ENCODE peak calls at places on chromosomes 12 and 14, in six cellular contexts. H is stomach, Y is A549, V is IMR-90, J is K562, Z is upper lobe of left lung. X is an unnamed sample.

GRCh38 chr14:78611796-78612571 is 441.8 kb downstream of the NRXN3 start:
- DNase-seq in Z (no peak), Y (no peak), J (no peak), V (no peak), H (no peak), X (no peak)

GRCh38 chr12:92506460-92506859 is 196.3 kb upstream of the PLEKHG7 start:
- DNase-seq in V (no peak), J (no peak), Z (no peak), H (no peak), Y (no peak), X (no peak)

GRCh38 chr12:107296681-107297086 is 203.3 kb upstream of the CRY1 start:
- DNase-seq in H (no peak), V (no peak), Z (no peak), J (no peak), Y (peak; percentile 69), X (no peak)

GRCh38 chr12:122853582-122854245 is 18.5 kb downstream of the HIP1R start:
- DNase-seq in Y (no peak), J (no peak), Z (no peak), V (no peak), H (no peak), X (no peak)

GRCh38 chr12:132453361-132454133 is 36.4 kb upstream of the FBRSL1 start:
- DNase-seq in Z (no peak), H (no peak), V (peak; percentile 44), Y (no peak), J (no peak), X (no peak)

GRCh38 chr14:63949696-63950095 is 96.9 kb downstream of the SYNE2 start:
- DNase-seq in H (no peak), V (peak; percentile 65), Y (no peak), Z (no peak), J (no peak), X (no peak)

GRCh38 chr14:101332281-101332680 is 229.0 kb upstream of the DIO3 start:
- DNase-seq in Y (no peak), Z (no peak), V (no peak), J (no peak), H (no peak), X (no peak)

GRCh38 chr12:49138587-49138986 is 7.4 kb upstream of the TUBA1B start:
- DNase-seq in J (peak; percentile 44), Z (no peak), V (no peak), H (no peak), Y (peak; percentile 37), X (no peak)

GRCh38 chr14:58243790-58244555 is 670 bp upstream of the PSMA3 start:
- DNase-seq in J (peak; percentile 33), V (no peak), H (no peak), Y (peak; percentile 38), Z (peak; percentile 32), X (no peak)

GRCh38 chr12:96448287-96448686 is 41.1 kb upstream of the CFAP54 start:
- DNase-seq in J (no peak), H (no peak), Z (no peak), V (peak; percentile 96), Y (no peak), X (no peak)

GRCh38 chr14:52551696-52552062 is 626 bp downstream of the TXNDC16 start:
- DNase-seq in V (peak; percentile 39), Y (peak; percentile 30), Z (peak; percentile 27), H (no peak), J (peak; percentile 7), X (no peak)

GRCh38 chr12:109386079-109386473 is 38.4 kb downstream of the MYO1H start:
- DNase-seq in J (no peak), Z (no peak), H (no peak), Y (no peak), V (no peak), X (no peak)

GRCh38 chr14:92586001-92586947 is 72.7 kb downstream of the RIN3 start:
- DNase-seq in H (no peak), V (peak; percentile 99), Y (no peak), Z (no peak), J (no peak), X (no peak)

GRCh38 chr12:68932123-68932700 is 759 bp downstream of the CPM start:
- DNase-seq in H (no peak), Z (peak; percentile 31), J (no peak), Y (no peak), V (no peak), X (no peak)

GRCh38 chr12:115956236-115956635 is 321.3 kb downstream of the MED13L start:
- DNase-seq in Z (no peak), J (no peak), H (no peak), V (no peak), Y (no peak), X (no peak)

GRCh38 chr14:69928111-69928523 is 48.9 kb downstream of the SMOC1 start:
- DNase-seq in Y (peak; percentile 11), Z (no peak), V (peak; percentile 89), H (no peak), J (no peak), X (no peak)

GRCh38 chr14:81384900-81385299 is 15.2 kb downstream of the STON2 start:
- DNase-seq in H (no peak), Z (no peak), J (no peak), Y (no peak), V (no peak), X (no peak)

GRCh38 chr12:109065853-109066193 is 13.4 kb downstream of the USP30 start:
- DNase-seq in V (no peak), Y (no peak), J (no peak), H (no peak), Z (no peak), X (no peak)

GRCh38 chr12:108704527-108704926 is 26.8 kb downstream of the CORO1C start:
- DNase-seq in V (no peak), J (no peak), Z (no peak), Y (no peak), H (no peak), X (no peak)

GRCh38 chr14:101250336-101250947 is 310.9 kb upstream of the DIO3 start:
- DNase-seq in V (no peak), Z (no peak), J (no peak), H (peak; percentile 22), Y (no peak), X (no peak)

GRCh38 chr12:49959570-49960473 is 1.9 kb upstream of the AQP5 start:
- DNase-seq in Z (peak; percentile 83), J (no peak), H (peak; percentile 83), Y (peak; percentile 64), V (no peak), X (no peak)

GRCh38 chr14:31949709-31950108 is 127.4 kb upstream of the ARHGAP5 start:
- DNase-seq in V (peak; percentile 48), J (no peak), Y (peak; percentile 79), Z (no peak), H (no peak), X (no peak)

GRCh38 chr12:56996793-56997545 is 9.4 kb downstream of the ZBTB39 start:
- DNase-seq in Z (no peak), J (no peak), V (no peak), Y (no peak), H (no peak), X (peak; percentile 86)

GRCh38 chr14:25406818-25407217 is 356.9 kb upstream of the STXBP6 start:
- DNase-seq in Z (no peak), Y (peak; percentile 49), J (peak; percentile 7), H (no peak), V (peak; percentile 8), X (no peak)

GRCh38 chr14:34363733-34364134 is 98.3 kb downstream of the SPTSSA start:
- DNase-seq in Z (peak; percentile 81), Y (no peak), J (no peak), H (no peak), V (no peak), X (no peak)

GRCh38 chr12:126784328-126784921 is 1482.5 kb upstream of the TMEM132C start:
- DNase-seq in Y (peak; percentile 55), Z (peak; percentile 34), H (peak; percentile 39), J (peak; percentile 55), V (no peak), X (no peak)

GRCh38 chr12:27221625-27222387 is 22.3 kb upstream of the STK38L start:
- DNase-seq in Y (no peak), J (no peak), H (no peak), Z (no peak), V (no peak), X (no peak)

GRCh38 chr12:128387811-128388422 is 120.9 kb downstream of the TMEM132C start:
- DNase-seq in Y (peak; percentile 44), H (peak; percentile 37), J (peak; percentile 46), V (no peak), Z (peak; percentile 36), X (peak; percentile 84)
- TF ChIP-seq CTCF in Y (peak; percentile 26), H (peak; percentile 28), J (peak; percentile 60), V (no peak), Z (no peak), X (no peak)

GRCh38 chr14:67674480-67675218 is at the start of gene VTI1B:
- DNase-seq in Y (peak; percentile 81), Z (peak; percentile 73), J (peak; percentile 81), V (peak; percentile 65), H (peak; percentile 72), X (peak; percentile 61)
- TF ChIP-seq POLR2A in Y (peak; percentile 58), Z (peak; percentile 54), J (peak; percentile 77), V (peak; percentile 78), H (no peak), X (no peak)

GRCh38 chr12:10154145-10154496 is 17.8 kb downstream of the OLR1 start:
- DNase-seq in Y (no peak), Z (no peak), H (no peak), J (no peak), V (no peak), X (no peak)
- H3K4me3 ChIP-seq in Y (peak overlapping the region; percentile 44), Z (peak overlapping the region; percentile 63), H (peak overlapping the region; percentile 68), J (no peak overlapping the region), V (no peak overlapping the region), X (no peak overlapping the region)

GRCh38 chr14:105061428-105062047 is 3.7 kb downstream of the GPR132 start:
- DNase-seq in J (no peak), Y (no peak), Z (peak; percentile 69), V (no peak), H (peak; percentile 44), X (no peak)

GRCh38 chr14:105059917-105060565 is 5.2 kb downstream of the GPR132 start:
- DNase-seq in Y (no peak), Z (no peak), J (no peak), H (no peak), V (no peak), X (no peak)

GRCh38 chr14:105060751-105061427 is 4.3 kb downstream of the GPR132 start:
- DNase-seq in Z (peak; percentile 71), Y (no peak), H (peak; percentile 38), J (no peak), V (no peak), X (no peak)

GRCh38 chr14:105058521-105059034 is 6.7 kb downstream of the GPR132 start:
- DNase-seq in Z (no peak), V (no peak), J (no peak), H (no peak), Y (no peak), X (no peak)

DNA sequence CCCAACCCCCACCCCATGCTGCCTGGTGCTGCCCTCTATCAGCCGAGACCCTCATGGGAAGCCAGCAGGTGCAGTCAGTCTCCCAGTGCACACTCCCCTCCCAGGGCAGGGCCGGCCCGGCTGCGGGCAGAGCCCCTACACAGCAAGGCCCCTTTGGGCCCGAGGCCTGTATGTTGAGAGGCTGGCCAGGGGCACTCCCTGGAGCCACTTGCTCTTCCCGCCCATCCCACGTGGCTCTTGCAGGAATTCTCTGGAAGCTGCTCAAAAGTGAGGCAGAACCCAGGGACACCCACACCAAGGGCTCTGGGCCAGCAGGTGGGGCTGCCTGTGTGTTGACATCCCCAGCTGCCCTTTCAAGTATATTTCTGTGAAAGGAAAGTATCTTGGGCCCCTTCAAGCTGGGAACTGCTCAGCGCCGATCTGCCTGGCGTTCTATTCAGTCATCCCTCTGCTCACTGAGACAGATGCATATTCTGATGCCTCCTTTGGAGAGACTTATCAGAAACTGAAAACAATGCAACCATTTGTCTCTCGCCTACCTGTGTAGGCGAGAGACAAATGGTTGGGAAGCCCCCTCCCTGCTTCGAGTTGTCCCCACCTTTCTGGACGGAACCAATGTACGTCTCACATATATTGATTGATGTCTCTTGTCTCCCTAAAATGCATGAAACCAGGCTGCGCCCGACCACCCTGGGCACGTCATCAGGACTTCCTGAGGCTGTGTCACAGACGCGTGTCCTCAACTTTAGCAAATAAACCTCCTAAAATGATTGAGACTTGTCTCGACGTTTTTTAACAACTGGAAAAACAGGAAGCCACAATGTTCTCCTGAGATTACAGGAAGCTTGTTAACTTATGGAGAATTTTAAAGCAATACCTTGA is 6.0 kb downstream of the GPR132 start:
- DNase-seq in V (no peak), J (no peak), H (no peak), Z (peak; percentile 88), Y (no peak), X (no peak)
- TF ChIP-seq CTCF in V (no peak), J (peak; percentile 15), H (no peak), Z (no peak), Y (no peak), X (no peak)